ENCODE peak calls at places on chromosomes 5 and 9, in eight cellular contexts. One of them, this sample, is unnamed.

GRCh38 chr5:116271432-116271831 is 186.6 kb downstream of the COMMD10 start:
- DNase-seq in NCI-H146: no peak
- DNase-seq in posterior cingulate gyrus: no peak
- DNase-seq in H7: no peak
- DNase-seq in AG04450: no peak
- DNase-seq in mucosa of descending colon: no peak
- DNase-seq in EH: peak; percentile 42
- DNase-seq in SW480: no peak
- DNase-seq in this sample: no peak

GRCh38 chr9:116154334-116154975 is 864 bp downstream of the PAPPA start:
- DNase-seq in SW480: no peak
- DNase-seq in H7: peak; percentile 76
- DNase-seq in EH: peak; percentile 44
- DNase-seq in mucosa of descending colon: peak; percentile 32
- DNase-seq in NCI-H146: no peak
- DNase-seq in posterior cingulate gyrus: no peak
- DNase-seq in AG04450: no peak
- DNase-seq in this sample: no peak

GRCh38 chr9:133943781-133944745 is 48.1 kb downstream of the VAV2 start:
- DNase-seq in posterior cingulate gyrus: peak; percentile 6
- DNase-seq in SW480: no peak
- DNase-seq in mucosa of descending colon: peak; percentile 23
- DNase-seq in H7: no peak
- DNase-seq in NCI-H146: no peak
- DNase-seq in AG04450: no peak
- DNase-seq in EH: no peak
- DNase-seq in this sample: no peak

GRCh38 chr5:99646011-99646647 is 717.3 kb upstream of the CHD1 start:
- DNase-seq in SW480: no peak
- DNase-seq in H7: no peak
- DNase-seq in AG04450: no peak
- DNase-seq in NCI-H146: no peak
- DNase-seq in posterior cingulate gyrus: no peak
- DNase-seq in mucosa of descending colon: no peak
- DNase-seq in EH: no peak
- DNase-seq in this sample: no peak

GRCh38 chr9:38043931-38044623 is 24.9 kb downstream of the SHB start:
- DNase-seq in H7: no peak
- DNase-seq in posterior cingulate gyrus: no peak
- DNase-seq in EH: no peak
- DNase-seq in SW480: no peak
- DNase-seq in AG04450: no peak
- DNase-seq in mucosa of descending colon: no peak
- DNase-seq in NCI-H146: no peak
- DNase-seq in this sample: no peak

GRCh38 chr5:14744296-14745187 is 80.0 kb downstream of the OTULIN start:
- DNase-seq in H7: no peak
- DNase-seq in SW480: no peak
- DNase-seq in posterior cingulate gyrus: no peak
- DNase-seq in EH: no peak
- DNase-seq in mucosa of descending colon: no peak
- DNase-seq in NCI-H146: no peak
- DNase-seq in AG04450: no peak
- DNase-seq in this sample: no peak

GRCh38 chr5:10111575-10111974 is 138.1 kb downstream of the ATPSCKMT start:
- DNase-seq in mucosa of descending colon: no peak
- DNase-seq in SW480: peak; percentile 60
- DNase-seq in EH: peak; percentile 72
- DNase-seq in AG04450: peak; percentile 33
- DNase-seq in NCI-H146: no peak
- DNase-seq in posterior cingulate gyrus: no peak
- DNase-seq in H7: peak; percentile 81
- DNase-seq in this sample: no peak

GRCh38 chr9:111050819-111051218 is 12.5 kb upstream of the LPAR1 start:
- DNase-seq in AG04450: no peak
- DNase-seq in EH: peak; percentile 45
- DNase-seq in H7: no peak
- DNase-seq in posterior cingulate gyrus: no peak
- DNase-seq in NCI-H146: no peak
- DNase-seq in SW480: no peak
- DNase-seq in mucosa of descending colon: no peak
- DNase-seq in this sample: no peak

GRCh38 chr9:122402403-122403268 is 31.8 kb downstream of the PTGS1 start:
- DNase-seq in mucosa of descending colon: no peak
- DNase-seq in posterior cingulate gyrus: no peak
- DNase-seq in EH: peak; percentile 98
- DNase-seq in SW480: peak; percentile 94
- DNase-seq in NCI-H146: no peak
- DNase-seq in H7: no peak
- DNase-seq in AG04450: peak; percentile 91
- DNase-seq in this sample: no peak

GRCh38 chr9:65403721-65404120 is 118.7 kb upstream of the FOXD4L5 start:
- DNase-seq in SW480: no peak
- DNase-seq in EH: no peak
- DNase-seq in AG04450: no peak
- DNase-seq in mucosa of descending colon: no peak
- DNase-seq in H7: no peak
- DNase-seq in NCI-H146: no peak
- DNase-seq in posterior cingulate gyrus: no peak
- DNase-seq in this sample: no peak

GRCh38 chr9:116687762-116688160 is 656 bp downstream of the TRIM32 start:
- DNase-seq in H7: no peak
- DNase-seq in posterior cingulate gyrus: no peak
- DNase-seq in SW480: peak; percentile 5
- DNase-seq in EH: peak; percentile 32
- DNase-seq in NCI-H146: no peak
- DNase-seq in AG04450: no peak
- DNase-seq in mucosa of descending colon: no peak
- DNase-seq in this sample: no peak

GRCh38 chr5:94707359-94707758 is 88.9 kb downstream of the SLF1 start:
- DNase-seq in mucosa of descending colon: no peak
- DNase-seq in H7: no peak
- DNase-seq in EH: no peak
- DNase-seq in SW480: no peak
- DNase-seq in AG04450: no peak
- DNase-seq in NCI-H146: peak; percentile 79
- DNase-seq in posterior cingulate gyrus: no peak
- DNase-seq in this sample: no peak

GRCh38 chr9:27945386-27945785 is 372.1 kb upstream of the C9orf72 start:
- DNase-seq in NCI-H146: no peak
- DNase-seq in posterior cingulate gyrus: no peak
- DNase-seq in AG04450: no peak
- DNase-seq in mucosa of descending colon: no peak
- DNase-seq in EH: no peak
- DNase-seq in SW480: no peak
- DNase-seq in H7: no peak
- DNase-seq in this sample: no peak

GRCh38 chr5:127229185-127229889 is 61.3 kb upstream of the MEGF10 start:
- DNase-seq in mucosa of descending colon: peak; percentile 81
- DNase-seq in posterior cingulate gyrus: peak; percentile 58
- DNase-seq in H7: peak; percentile 70
- DNase-seq in SW480: peak; percentile 56
- DNase-seq in NCI-H146: peak; percentile 6
- DNase-seq in AG04450: no peak
- DNase-seq in EH: peak; percentile 31
- DNase-seq in this sample: peak; percentile 17

GRCh38 chr9:129170229-129170628 is 7.8 kb downstream of the IER5L start:
- DNase-seq in SW480: peak; percentile 48
- DNase-seq in AG04450: no peak
- DNase-seq in mucosa of descending colon: no peak
- DNase-seq in EH: peak; percentile 53
- DNase-seq in posterior cingulate gyrus: no peak
- DNase-seq in NCI-H146: no peak
- DNase-seq in H7: no peak
- DNase-seq in this sample: no peak

GRCh38 chr5:141733198-141733597 is 51.2 kb upstream of the ARAP3 start:
- DNase-seq in SW480: no peak
- DNase-seq in mucosa of descending colon: no peak
- DNase-seq in EH: no peak
- DNase-seq in posterior cingulate gyrus: no peak
- DNase-seq in AG04450: no peak
- DNase-seq in H7: no peak
- DNase-seq in NCI-H146: no peak
- DNase-seq in this sample: no peak

GRCh38 chr5:172909931-172910502 is 49.2 kb upstream of the RPL26L1 start:
- DNase-seq in AG04450: peak; percentile 96
- DNase-seq in mucosa of descending colon: no peak
- DNase-seq in H7: no peak
- DNase-seq in NCI-H146: no peak
- DNase-seq in posterior cingulate gyrus: no peak
- DNase-seq in SW480: no peak
- DNase-seq in EH: peak; percentile 87
- DNase-seq in this sample: no peak

GRCh38 chr5:163696270-163696887 is 191.0 kb downstream of the MAT2B start:
- DNase-seq in SW480: peak; percentile 81
- DNase-seq in posterior cingulate gyrus: peak; percentile 31
- DNase-seq in EH: peak; percentile 78
- DNase-seq in H7: peak; percentile 27
- DNase-seq in mucosa of descending colon: peak; percentile 27
- DNase-seq in NCI-H146: peak; percentile 47
- DNase-seq in AG04450: peak; percentile 69
- DNase-seq in this sample: no peak

GRCh38 chr5:16617272-16617973 is 626 bp upstream of the RETREG1 start:
- DNase-seq in mucosa of descending colon: peak; percentile 45
- DNase-seq in SW480: no peak
- DNase-seq in AG04450: no peak
- DNase-seq in H7: peak; percentile 45
- DNase-seq in EH: no peak
- DNase-seq in posterior cingulate gyrus: peak; percentile 54
- DNase-seq in NCI-H146: peak; percentile 16
- DNase-seq in this sample: peak; percentile 28

GRCh38 chr5:126503602-126504104 is 80.4 kb downstream of the GRAMD2B start:
- DNase-seq in EH: peak; percentile 60
- DNase-seq in posterior cingulate gyrus: peak; percentile 36
- DNase-seq in AG04450: no peak
- DNase-seq in NCI-H146: no peak
- DNase-seq in mucosa of descending colon: no peak
- DNase-seq in H7: no peak
- DNase-seq in SW480: no peak
- DNase-seq in this sample: no peak

GRCh38 chr5:61333351-61334223 is 1.5 kb downstream of the ZSWIM6 start:
- DNase-seq in H7: peak; percentile 77
- DNase-seq in NCI-H146: peak; percentile 58
- DNase-seq in SW480: peak; percentile 27
- DNase-seq in AG04450: no peak
- DNase-seq in posterior cingulate gyrus: peak; percentile 38
- DNase-seq in mucosa of descending colon: peak; percentile 65
- DNase-seq in EH: peak; percentile 56
- DNase-seq in this sample: no peak

GRCh38 chr5:95712347-95712958 is 18.7 kb upstream of the RHOBTB3 start:
- DNase-seq in NCI-H146: no peak
- DNase-seq in mucosa of descending colon: no peak
- DNase-seq in H7: no peak
- DNase-seq in EH: peak; percentile 85
- DNase-seq in posterior cingulate gyrus: no peak
- DNase-seq in SW480: peak; percentile 62
- DNase-seq in AG04450: peak; percentile 63
- DNase-seq in this sample: no peak

GRCh38 chr5:96789794-96790193 is 18.0 kb downstream of the ERAP1 start:
- DNase-seq in EH: no peak
- DNase-seq in H7: no peak
- DNase-seq in SW480: no peak
- DNase-seq in AG04450: no peak
- DNase-seq in mucosa of descending colon: no peak
- DNase-seq in NCI-H146: no peak
- DNase-seq in posterior cingulate gyrus: no peak
- DNase-seq in this sample: no peak

GRCh38 chr9:99819123-99819483 is 2.6 kb upstream of the NR4A3 start:
- DNase-seq in NCI-H146: no peak
- DNase-seq in AG04450: peak; percentile 78
- DNase-seq in EH: no peak
- DNase-seq in mucosa of descending colon: no peak
- DNase-seq in H7: no peak
- DNase-seq in SW480: no peak
- DNase-seq in posterior cingulate gyrus: no peak
- DNase-seq in this sample: no peak

GRCh38 chr5:168291281-168291960 is at the start of gene WWC1:
- DNase-seq in H7: peak; percentile 96
- DNase-seq in SW480: peak; percentile 91
- DNase-seq in AG04450: no peak
- DNase-seq in NCI-H146: peak; percentile 85
- DNase-seq in posterior cingulate gyrus: peak; percentile 60
- DNase-seq in EH: peak; percentile 49
- DNase-seq in mucosa of descending colon: peak; percentile 94
- DNase-seq in this sample: peak; percentile 11

GRCh38 chr5:80701597-80701996 is 46.8 kb upstream of the DHFR start:
- DNase-seq in SW480: no peak
- DNase-seq in mucosa of descending colon: no peak
- DNase-seq in EH: no peak
- DNase-seq in H7: no peak
- DNase-seq in posterior cingulate gyrus: no peak
- DNase-seq in NCI-H146: no peak
- DNase-seq in AG04450: no peak
- DNase-seq in this sample: no peak

GRCh38 chr9:7336356-7337075 is 463.1 kb downstream of the DMAC1 start:
- DNase-seq in SW480: no peak
- DNase-seq in H7: no peak
- DNase-seq in NCI-H146: peak; percentile 52
- DNase-seq in EH: no peak
- DNase-seq in posterior cingulate gyrus: no peak
- DNase-seq in AG04450: no peak
- DNase-seq in mucosa of descending colon: no peak
- DNase-seq in this sample: no peak

GRCh38 chr5:109374625-109375024 is 35.1 kb downstream of the PJA2 start:
- DNase-seq in H7: no peak
- DNase-seq in SW480: no peak
- DNase-seq in mucosa of descending colon: no peak
- DNase-seq in EH: no peak
- DNase-seq in AG04450: no peak
- DNase-seq in posterior cingulate gyrus: no peak
- DNase-seq in NCI-H146: no peak
- DNase-seq in this sample: no peak